ENCODE peak calls at places on chromosomes 16 and 17, in six cellular contexts. One of them, this sample, is unnamed.

GRCh38 chr17:64240741-64241347 is 22.2 kb downstream of the TEX2 start:
- DNase-seq in CD4-positive, alpha-beta T cell: no peak
- DNase-seq in fibroblast of pulmonary artery: peak
- DNase-seq in ascending aorta: peak
- DNase-seq in endothelial cell: no peak
- DNase-seq in cardiac fibroblast: peak
- DNase-seq in this sample: no peak

GRCh38 chr17:3636908-3637373 is 381 bp downstream of the CTNS start:
- DNase-seq in CD4-positive, alpha-beta T cell: no peak
- DNase-seq in fibroblast of pulmonary artery: no peak
- DNase-seq in ascending aorta: no peak
- DNase-seq in endothelial cell: peak
- DNase-seq in cardiac fibroblast: peak
- DNase-seq in this sample: no peak

GRCh38 chr17:10429416-10430045 is 7.8 kb upstream of the MYH8 start:
- DNase-seq in CD4-positive, alpha-beta T cell: no peak
- DNase-seq in fibroblast of pulmonary artery: peak
- DNase-seq in ascending aorta: no peak
- DNase-seq in endothelial cell: no peak
- DNase-seq in cardiac fibroblast: peak
- DNase-seq in this sample: no peak

GRCh38 chr16:426115-426905 is 861 bp downstream of the RAB11FIP3 start:
- DNase-seq in CD4-positive, alpha-beta T cell: no peak
- DNase-seq in fibroblast of pulmonary artery: no peak
- DNase-seq in ascending aorta: no peak
- DNase-seq in endothelial cell: peak
- DNase-seq in cardiac fibroblast: peak
- DNase-seq in this sample: no peak

GRCh38 chr16:81460075-81460474 is 15.5 kb downstream of the CMIP start:
- DNase-seq in CD4-positive, alpha-beta T cell: no peak
- DNase-seq in fibroblast of pulmonary artery: no peak
- DNase-seq in ascending aorta: no peak
- DNase-seq in endothelial cell: no peak
- DNase-seq in cardiac fibroblast: no peak
- DNase-seq in this sample: no peak

GRCh38 chr16:67834242-67834614 is 7.9 kb upstream of the THAP11 start:
- DNase-seq in CD4-positive, alpha-beta T cell: no peak
- DNase-seq in fibroblast of pulmonary artery: no peak
- DNase-seq in ascending aorta: no peak
- DNase-seq in endothelial cell: no peak
- DNase-seq in cardiac fibroblast: no peak
- DNase-seq in this sample: no peak

GRCh38 chr16:86494565-86495356 is 15.6 kb upstream of the FOXF1 start:
- DNase-seq in CD4-positive, alpha-beta T cell: no peak
- DNase-seq in fibroblast of pulmonary artery: no peak
- DNase-seq in ascending aorta: no peak
- DNase-seq in endothelial cell: no peak
- DNase-seq in cardiac fibroblast: no peak
- DNase-seq in this sample: no peak

GRCh38 chr16:13921328-13921727 is 1.4 kb downstream of the ERCC4 start:
- DNase-seq in CD4-positive, alpha-beta T cell: no peak
- DNase-seq in fibroblast of pulmonary artery: no peak
- DNase-seq in ascending aorta: no peak
- DNase-seq in endothelial cell: no peak
- DNase-seq in cardiac fibroblast: no peak
- DNase-seq in this sample: no peak

GRCh38 chr16:73166972-73167550 is 119.1 kb upstream of the ZFHX3 start:
- DNase-seq in CD4-positive, alpha-beta T cell: no peak
- DNase-seq in fibroblast of pulmonary artery: peak
- DNase-seq in ascending aorta: no peak
- DNase-seq in endothelial cell: no peak
- DNase-seq in cardiac fibroblast: peak
- DNase-seq in this sample: no peak

GRCh38 chr16:89619880-89620279 is 6.4 kb downstream of the DPEP1 start:
- DNase-seq in CD4-positive, alpha-beta T cell: no peak
- DNase-seq in fibroblast of pulmonary artery: peak
- DNase-seq in ascending aorta: no peak
- DNase-seq in endothelial cell: no peak
- DNase-seq in cardiac fibroblast: no peak
- DNase-seq in this sample: no peak

GRCh38 chr17:58329808-58330543 is 1.4 kb upstream of the TSPOAP1 start:
- DNase-seq in CD4-positive, alpha-beta T cell: no peak
- DNase-seq in fibroblast of pulmonary artery: no peak
- DNase-seq in ascending aorta: no peak
- DNase-seq in endothelial cell: no peak
- DNase-seq in cardiac fibroblast: no peak
- DNase-seq in this sample: peak

GRCh38 chr17:58327363-58328194 is 1.0 kb downstream of the TSPOAP1 start:
- DNase-seq in CD4-positive, alpha-beta T cell: peak
- DNase-seq in fibroblast of pulmonary artery: no peak
- DNase-seq in ascending aorta: no peak
- DNase-seq in endothelial cell: no peak
- DNase-seq in cardiac fibroblast: no peak
- DNase-seq in this sample: no peak

GRCh38 chr17:58328195-58329034 is at the start of gene TSPOAP1:
- DNase-seq in CD4-positive, alpha-beta T cell: peak
- DNase-seq in fibroblast of pulmonary artery: no peak
- DNase-seq in ascending aorta: no peak
- DNase-seq in endothelial cell: no peak
- DNase-seq in cardiac fibroblast: no peak
- DNase-seq in this sample: peak

GRCh38 chr17:58330544-58330996 is 2.0 kb upstream of the TSPOAP1 start:
- DNase-seq in CD4-positive, alpha-beta T cell: no peak
- DNase-seq in fibroblast of pulmonary artery: no peak
- DNase-seq in ascending aorta: no peak
- DNase-seq in endothelial cell: no peak
- DNase-seq in cardiac fibroblast: no peak
- DNase-seq in this sample: no peak

GRCh38 chr17:58329035-58329807 is 626 bp upstream of the TSPOAP1 start:
- DNase-seq in CD4-positive, alpha-beta T cell: peak
- DNase-seq in fibroblast of pulmonary artery: no peak
- DNase-seq in ascending aorta: peak
- DNase-seq in endothelial cell: no peak
- DNase-seq in cardiac fibroblast: no peak
- DNase-seq in this sample: peak
- TF ChIP-seq CTCF in CD4-positive, alpha-beta T cell: peak
- TF ChIP-seq CTCF in fibroblast of pulmonary artery: peak
- TF ChIP-seq CTCF in ascending aorta: no peak
- TF ChIP-seq CTCF in endothelial cell: no peak
- TF ChIP-seq CTCF in cardiac fibroblast: peak
- TF ChIP-seq CTCF in this sample: peak

DNA sequence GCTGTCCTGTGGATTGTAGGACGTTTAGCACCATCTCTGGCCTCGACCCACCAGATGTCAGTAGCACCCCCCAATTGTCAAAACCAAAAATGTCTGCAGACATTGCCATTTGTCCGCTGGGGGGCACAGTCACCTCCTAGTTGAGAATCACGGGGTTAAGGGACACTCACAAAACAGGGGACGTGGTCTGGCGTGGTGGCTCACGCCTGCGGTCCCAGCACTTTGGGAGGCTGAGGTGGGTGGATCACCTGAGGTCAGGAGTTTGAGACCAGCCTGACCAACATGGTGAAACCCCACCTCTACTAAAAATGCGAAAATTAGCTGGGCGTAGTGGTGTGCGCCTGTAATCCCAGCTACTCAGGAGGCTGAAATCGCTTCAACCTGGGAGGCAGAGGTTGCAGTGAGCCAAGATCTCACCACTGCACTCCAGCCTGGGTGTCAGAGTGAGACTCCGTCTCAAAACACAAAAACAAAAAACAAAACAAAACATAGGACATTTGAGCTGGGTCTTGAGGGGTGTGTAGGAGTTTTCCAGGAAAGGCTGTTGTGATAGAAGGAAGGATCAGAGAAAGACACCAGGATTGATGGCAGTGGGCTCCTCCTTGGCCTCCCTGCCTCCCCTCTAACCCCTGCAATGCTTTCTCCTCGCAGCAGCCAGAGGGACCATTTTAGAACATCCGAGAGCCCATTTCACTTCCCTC is 171.8 kb upstream of the GSE1 start:
- DNase-seq in CD4-positive, alpha-beta T cell: no peak
- DNase-seq in fibroblast of pulmonary artery: no peak
- DNase-seq in ascending aorta: no peak
- DNase-seq in endothelial cell: no peak
- DNase-seq in cardiac fibroblast: no peak
- DNase-seq in this sample: no peak
- TF ChIP-seq CTCF in CD4-positive, alpha-beta T cell: no peak
- TF ChIP-seq CTCF in fibroblast of pulmonary artery: no peak
- TF ChIP-seq CTCF in ascending aorta: no peak
- TF ChIP-seq CTCF in endothelial cell: no peak
- TF ChIP-seq CTCF in cardiac fibroblast: no peak
- TF ChIP-seq CTCF in this sample: no peak

GRCh38 chr16:46883353-46883689 is 841 bp upstream of the GPT2 start:
- DNase-seq in CD4-positive, alpha-beta T cell: no peak
- DNase-seq in fibroblast of pulmonary artery: no peak
- DNase-seq in ascending aorta: no peak
- DNase-seq in endothelial cell: no peak
- DNase-seq in cardiac fibroblast: no peak
- DNase-seq in this sample: no peak

GRCh38 chr16:46884513-46885293 is 541 bp downstream of the GPT2 start:
- DNase-seq in CD4-positive, alpha-beta T cell: no peak
- DNase-seq in fibroblast of pulmonary artery: no peak
- DNase-seq in ascending aorta: no peak
- DNase-seq in endothelial cell: peak
- DNase-seq in cardiac fibroblast: peak
- DNase-seq in this sample: no peak

GRCh38 chr16:46882304-46882939 is 1.7 kb upstream of the GPT2 start:
- DNase-seq in CD4-positive, alpha-beta T cell: no peak
- DNase-seq in fibroblast of pulmonary artery: no peak
- DNase-seq in ascending aorta: no peak
- DNase-seq in endothelial cell: no peak
- DNase-seq in cardiac fibroblast: no peak
- DNase-seq in this sample: no peak

GRCh38 chr16:46882940-46883307 is 1.2 kb upstream of the GPT2 start:
- DNase-seq in CD4-positive, alpha-beta T cell: no peak
- DNase-seq in fibroblast of pulmonary artery: no peak
- DNase-seq in ascending aorta: no peak
- DNase-seq in endothelial cell: no peak
- DNase-seq in cardiac fibroblast: no peak
- DNase-seq in this sample: no peak

GRCh38 chr16:46883690-46884512 is at the start of gene GPT2:
- DNase-seq in CD4-positive, alpha-beta T cell: peak
- DNase-seq in fibroblast of pulmonary artery: peak
- DNase-seq in ascending aorta: peak
- DNase-seq in endothelial cell: peak
- DNase-seq in cardiac fibroblast: peak
- DNase-seq in this sample: peak
- TF ChIP-seq CTCF in CD4-positive, alpha-beta T cell: no peak
- TF ChIP-seq CTCF in fibroblast of pulmonary artery: no peak
- TF ChIP-seq CTCF in ascending aorta: peak
- TF ChIP-seq CTCF in endothelial cell: no peak
- TF ChIP-seq CTCF in cardiac fibroblast: no peak
- TF ChIP-seq CTCF in this sample: no peak

DNA sequence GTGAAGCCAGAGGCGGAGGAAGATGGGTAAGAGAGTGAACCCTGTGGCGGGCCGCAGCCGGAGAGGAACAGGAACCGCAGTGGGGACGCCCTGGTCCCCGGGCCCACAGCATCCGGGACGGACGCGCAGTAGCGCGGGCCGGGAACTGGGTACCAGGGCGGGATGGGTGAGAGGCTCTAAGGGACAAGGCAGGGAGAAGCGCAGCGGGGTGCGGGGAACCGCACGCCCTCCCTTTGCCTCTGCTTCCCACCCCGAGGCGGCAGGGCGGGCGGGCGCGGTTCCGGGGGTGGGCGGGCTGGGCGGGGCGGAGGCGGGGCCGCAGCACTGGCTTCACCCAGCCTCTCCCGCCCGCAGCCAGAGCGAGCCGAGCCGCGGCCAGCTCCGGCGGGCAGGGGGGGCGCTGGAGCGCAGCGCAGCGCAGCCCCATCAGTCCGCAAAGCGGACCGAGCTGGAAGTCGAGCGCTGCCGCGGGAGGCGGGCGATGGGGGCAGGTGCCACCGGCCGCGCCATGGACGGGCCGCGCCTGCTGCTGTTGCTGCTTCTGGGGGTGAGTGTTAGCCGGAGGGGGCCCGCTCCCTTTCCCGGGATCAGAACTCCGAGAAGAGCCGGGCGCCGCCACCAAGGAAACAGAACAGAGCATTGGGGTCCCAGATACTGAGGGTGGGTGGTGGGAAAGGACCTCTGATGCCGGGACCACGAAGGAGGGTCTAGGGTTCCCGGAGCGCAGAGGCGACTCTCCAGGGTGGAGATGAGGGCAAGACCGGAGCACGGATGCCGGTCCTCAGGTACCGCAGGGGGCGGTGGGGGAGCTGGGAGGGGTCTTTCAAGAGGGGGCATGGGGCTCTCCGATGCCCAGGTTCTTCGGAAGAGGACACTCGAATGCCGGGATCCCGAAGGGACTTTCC is at the start of gene NGFR:
- DNase-seq in CD4-positive, alpha-beta T cell: peak
- DNase-seq in fibroblast of pulmonary artery: no peak
- DNase-seq in ascending aorta: no peak
- DNase-seq in endothelial cell: peak
- DNase-seq in cardiac fibroblast: no peak
- DNase-seq in this sample: no peak
- TF ChIP-seq CTCF in CD4-positive, alpha-beta T cell: no peak
- TF ChIP-seq CTCF in fibroblast of pulmonary artery: no peak
- TF ChIP-seq CTCF in ascending aorta: no peak
- TF ChIP-seq CTCF in endothelial cell: no peak
- TF ChIP-seq CTCF in cardiac fibroblast: no peak
- TF ChIP-seq CTCF in this sample: no peak

DNA sequence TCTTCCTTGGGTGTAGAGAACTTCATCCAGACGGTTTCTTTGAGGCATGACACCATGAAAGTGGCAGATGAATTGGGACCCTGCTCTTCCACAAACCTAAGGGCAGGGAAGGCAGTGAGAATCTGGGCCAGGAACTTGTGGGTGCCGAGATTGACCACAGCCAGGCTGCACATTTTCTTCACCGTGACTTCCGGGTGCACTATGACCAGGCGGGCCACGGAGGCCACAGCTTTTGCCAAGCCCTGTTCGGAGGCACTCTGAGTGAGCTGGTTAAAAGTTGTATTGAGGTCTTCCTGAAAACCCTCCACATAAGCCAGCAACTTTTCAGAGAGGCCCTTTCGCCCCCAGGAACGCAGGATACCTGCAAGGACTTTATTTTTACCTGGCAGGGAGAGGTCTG is 5.9 kb downstream of the GEMIN4 start:
- DNase-seq in CD4-positive, alpha-beta T cell: no peak
- DNase-seq in fibroblast of pulmonary artery: no peak
- DNase-seq in ascending aorta: no peak
- DNase-seq in endothelial cell: no peak
- DNase-seq in cardiac fibroblast: no peak
- DNase-seq in this sample: no peak
- TF ChIP-seq CTCF in CD4-positive, alpha-beta T cell: no peak
- TF ChIP-seq CTCF in fibroblast of pulmonary artery: no peak
- TF ChIP-seq CTCF in ascending aorta: no peak
- TF ChIP-seq CTCF in endothelial cell: no peak
- TF ChIP-seq CTCF in cardiac fibroblast: no peak
- TF ChIP-seq CTCF in this sample: no peak